ENCODE peak calls at places on chromosome 22, in eight cellular contexts. B, K, Y, X, N, S, R and Q are unnamed samples. For H3K9me3, the result is how much of the 10 kb centered on the place peaks cover.

GRCh38 chr22:39463277-39463676 is 6.5 kb downstream of the MGAT3 start:
- DNase-seq in R (no peak), K (no peak), B (no peak), S (no peak), N (no peak), Y (no peak), X (no peak), Q (no peak)

GRCh38 chr22:34333285-34333684 is 413.0 kb upstream of the LARGE1 start:
- DNase-seq in Y (no peak), X (no peak), K (no peak), N (no peak), R (no peak), S (no peak), B (no peak), Q (no peak)

GRCh38 chr22:25482868-25483639 is 81.4 kb upstream of the GRK3 start:
- DNase-seq in K (no peak), Y (no peak), R (no peak), S (no peak), N (no peak), B (no peak), X (no peak), Q (no peak)

GRCh38 chr22:49752598-49753091 is 75.0 kb downstream of the BRD1 start:
- DNase-seq in X (no peak), R (no peak), Y (no peak), N (no peak), K (no peak), S (peak), B (no peak), Q (no peak)

GRCh38 chr22:39664485-39665200 is 94.1 kb downstream of the CACNA1I start:
- DNase-seq in X (no peak), B (no peak), K (no peak), R (no peak), N (peak), S (peak), Y (no peak), Q (peak)

GRCh38 chr22:26364066-26365015 is 64.7 kb upstream of the ASPHD2 start:
- DNase-seq in Y (peak), B (peak), X (peak), K (peak), S (peak), R (peak), N (peak), Q (peak)

GRCh38 chr22:50445071-50445879 is 29.6 kb downstream of the SBF1 start:
- DNase-seq in Y (no peak), S (peak), N (no peak), B (no peak), K (no peak), R (peak), X (no peak), Q (no peak)

GRCh38 chr22:19957445-19957844 is 15.8 kb upstream of the TXNRD2 start:
- DNase-seq in S (peak), X (no peak), B (no peak), R (no peak), Y (no peak), N (no peak), K (no peak), Q (no peak)

GRCh38 chr22:31917227-31917921 is 27.0 kb upstream of the YWHAH start:
- DNase-seq in B (no peak), K (no peak), S (no peak), N (no peak), X (no peak), R (peak), Y (no peak), Q (no peak)

GRCh38 chr22:31020334-31020733 is 51.3 kb downstream of the TUG1 start:
- DNase-seq in X (no peak), S (no peak), R (no peak), K (no peak), N (no peak), B (no peak), Y (no peak), Q (no peak)

GRCh38 chr22:21862386-21863242 is 4.8 kb downstream of the MAPK1 start:
- DNase-seq in S (no peak), N (no peak), R (no peak), K (no peak), X (no peak), Y (no peak), B (no peak), Q (no peak)
- H3K4me2 ChIP-seq in S (no peak), N (no peak), R (no peak), K (no peak), X (no peak), Y (no peak), B (no peak), Q (no peak)

GRCh38 chr22:48456449-48456848 is 1371.2 kb downstream of the BRD1 start:
- DNase-seq in X (no peak), N (no peak), S (no peak), B (peak), R (no peak), K (no peak), Y (no peak), Q (no peak)

GRCh38 chr22:48453751-48454485 is 1373.8 kb downstream of the BRD1 start:
- DNase-seq in K (no peak), R (no peak), Y (no peak), S (no peak), X (no peak), B (no peak), N (no peak), Q (no peak)

GRCh38 chr22:48459859-48460823 is 1367.5 kb downstream of the BRD1 start:
- DNase-seq in X (no peak), R (no peak), K (no peak), S (no peak), N (no peak), Y (no peak), B (no peak), Q (no peak)

GRCh38 chr22:48464246-48464645 is 1363.4 kb downstream of the BRD1 start:
- DNase-seq in X (no peak), Y (no peak), R (no peak), K (no peak), B (no peak), N (peak), S (no peak), Q (no peak)

GRCh38 chr22:48459259-48459658 is 1368.4 kb downstream of the BRD1 start:
- DNase-seq in K (no peak), Y (no peak), B (no peak), N (no peak), R (no peak), S (no peak), X (no peak), Q (no peak)
- H3K9me3 ChIP-seq in K (under half), Y (under half), B (under half), N (under half), R (under half), S (under half), X (under half), Q (under half)

DNA sequence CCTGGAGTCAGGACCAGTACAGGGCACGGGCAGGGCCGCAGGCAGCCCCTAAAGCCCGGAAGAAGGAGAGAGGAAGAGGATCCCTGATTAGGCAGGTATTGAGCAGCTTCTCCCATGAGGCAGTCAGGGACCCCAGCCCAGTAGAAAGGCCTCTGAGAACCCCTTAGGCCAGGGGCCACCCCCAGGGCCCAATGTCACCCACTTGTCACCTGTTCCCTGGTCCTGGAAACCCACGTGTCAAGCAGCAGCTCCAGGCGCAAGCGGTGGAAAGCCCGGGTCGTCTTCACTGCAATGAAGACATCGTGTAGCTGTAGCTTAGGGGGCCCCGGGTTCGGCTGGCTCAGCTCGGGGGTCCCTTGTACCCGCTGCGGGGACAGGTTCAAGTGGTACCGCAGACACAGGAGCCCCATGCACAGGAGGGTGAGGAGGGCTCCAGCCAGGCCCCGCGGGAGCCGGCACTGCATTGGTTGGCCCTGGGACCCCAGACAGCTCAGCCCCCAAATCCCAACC is 415 bp downstream of the MFNG start:
- DNase-seq in R (peak), N (no peak), S (no peak), Y (no peak), X (no peak), K (peak), B (no peak), Q (no peak)
- TF ChIP-seq EZH2phosphoT487 in R (no peak), N (no peak), S (no peak), Y (no peak), X (no peak), K (no peak), B (no peak), Q (no peak)

GRCh38 chr22:44918925-44919392 is 90.8 kb downstream of the PHF21B start:
- DNase-seq in R (no peak), S (no peak), K (no peak), N (no peak), X (no peak), B (no peak), Y (no peak), Q (no peak)

GRCh38 chr22:44917372-44918165 is 92.2 kb downstream of the PHF21B start:
- DNase-seq in Y (no peak), X (no peak), S (no peak), R (no peak), N (no peak), K (no peak), B (no peak), Q (no peak)

GRCh38 chr22:44919691-44920090 is 90.1 kb downstream of the PHF21B start:
- DNase-seq in K (no peak), S (no peak), R (no peak), B (no peak), Y (no peak), X (no peak), N (no peak), Q (no peak)

GRCh38 chr22:44916281-44917231 is 93.2 kb downstream of the PHF21B start:
- DNase-seq in N (no peak), S (no peak), Y (no peak), X (no peak), B (no peak), K (no peak), R (no peak), Q (no peak)

DNA sequence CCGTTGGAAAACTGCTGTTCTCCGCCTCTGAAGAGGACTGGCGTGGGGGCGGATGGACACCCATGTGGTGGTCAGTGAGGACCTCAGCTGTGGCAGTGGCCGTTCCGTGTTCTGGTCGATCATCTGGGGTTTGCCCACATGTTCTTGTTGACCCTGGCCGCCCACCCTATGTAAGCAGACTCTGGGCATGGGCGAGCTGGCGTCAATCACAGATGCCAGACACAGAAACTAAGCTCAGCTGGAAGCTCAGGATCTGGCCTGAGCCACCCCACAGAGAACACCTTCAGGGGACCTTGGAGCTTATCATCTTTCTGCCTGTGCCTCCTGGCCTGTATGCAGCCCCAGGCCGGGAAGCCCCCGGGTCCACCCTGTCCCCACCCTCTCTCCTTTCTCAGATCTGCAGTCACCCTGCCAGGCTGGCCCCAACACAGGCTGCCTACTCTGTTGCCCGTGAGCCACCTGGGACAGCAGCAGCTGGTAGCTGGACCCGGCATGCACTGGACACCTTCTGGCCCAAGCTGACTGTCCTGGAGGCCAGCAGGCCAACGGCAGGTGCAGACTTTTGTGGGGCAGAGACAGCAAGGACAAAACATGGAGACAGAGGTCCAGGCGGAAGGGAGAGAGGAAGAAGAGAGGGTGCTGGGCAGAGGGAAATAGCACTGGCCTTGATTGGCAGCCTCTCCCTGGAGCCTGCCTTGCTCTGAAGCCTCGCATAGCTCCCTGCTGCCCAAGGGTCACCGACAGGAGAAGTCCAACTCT is 91.5 kb downstream of the PHF21B start:
- DNase-seq in X (no peak), B (no peak), S (no peak), N (no peak), R (no peak), Y (no peak), K (no peak), Q (no peak)
- H3K4me2 ChIP-seq in X (no peak), B (no peak), S (no peak), N (no peak), R (no peak), Y (no peak), K (no peak), Q (no peak)